ENCODE peak calls at places on chromosomes 13 and 19, in six cellular contexts. F, J, E, B, R and N are unnamed samples. For H3K4me1, the result is how much of the 10 kb centered on the place peaks cover.

GRCh38 chr13:37526710-37527446 is 71.7 kb downstream of the POSTN start:
- DNase-seq in F (no peak), J (no peak), E (peak), B (no peak), R (no peak), N (no peak)

GRCh38 chr19:391199-391557 is 17.8 kb downstream of the C2CD4C start:
- DNase-seq in F (no peak), J (no peak), E (no peak), B (no peak), R (no peak), N (no peak)

GRCh38 chr13:66353664-66354063 is 876.5 kb downstream of the PCDH9 start:
- DNase-seq in F (no peak), J (no peak), E (no peak), B (no peak), R (no peak), N (no peak)

GRCh38 chr19:29532956-29533355 is 7.2 kb downstream of the VSTM2B start:
- DNase-seq in F (no peak), J (no peak), E (no peak), B (peak), R (no peak), N (no peak)

GRCh38 chr19:44515031-44515430 is 14.4 kb downstream of the CEACAM20 start:
- DNase-seq in F (no peak), J (no peak), E (no peak), B (no peak), R (no peak), N (no peak)

GRCh38 chr13:107157272-107157671 is 589.3 kb upstream of the ARGLU1 start:
- DNase-seq in F (peak), J (no peak), E (no peak), B (no peak), R (no peak), N (no peak)

GRCh38 chr13:26784704-26785639 is 24.4 kb upstream of the GPR12 start:
- DNase-seq in F (no peak), J (no peak), E (peak), B (no peak), R (no peak), N (no peak)

GRCh38 chr13:51781246-51782022 is 22.5 kb downstream of the DHRS12 start:
- DNase-seq in F (peak), J (no peak), E (no peak), B (peak), R (no peak), N (no peak)

GRCh38 chr13:70080030-70080429 is 27.6 kb upstream of the ATXN8OS start:
- DNase-seq in F (no peak), J (no peak), E (no peak), B (no peak), R (no peak), N (no peak)

GRCh38 chr13:82947121-82948077 is 934.9 kb downstream of the SLITRK1 start:
- DNase-seq in F (peak), J (no peak), E (no peak), B (no peak), R (no peak), N (no peak)

GRCh38 chr13:104750377-104750776 is 1684.2 kb upstream of the SLC10A2 start:
- DNase-seq in F (no peak), J (no peak), E (no peak), B (no peak), R (no peak), N (no peak)

GRCh38 chr13:106443625-106444024 is 91.8 kb downstream of the EFNB2 start:
- DNase-seq in F (no peak), J (no peak), E (no peak), B (no peak), R (no peak), N (no peak)

GRCh38 chr19:53971608-53972007 is 8.9 kb downstream of the CACNG8 start:
- DNase-seq in F (no peak), J (no peak), E (no peak), B (no peak), R (no peak), N (no peak)

GRCh38 chr19:13053761-13054604 is 48.7 kb downstream of the LYL1 start:
- DNase-seq in F (peak), J (peak), E (peak), B (peak), R (no peak), N (no peak)

GRCh38 chr13:49098771-49099512 is 121.2 kb upstream of the MLNR start:
- DNase-seq in F (no peak), J (no peak), E (no peak), B (no peak), R (no peak), N (no peak)

GRCh38 chr19:13842294-13843103 is 34.4 kb upstream of the NANOS3 start:
- DNase-seq in F (peak), J (peak), E (peak), B (peak), R (no peak), N (no peak)

GRCh38 chr19:3413796-3414327 is 47.5 kb downstream of the NFIC start:
- DNase-seq in F (no peak), J (no peak), E (no peak), B (no peak), R (no peak), N (no peak)

GRCh38 chr13:60627071-60627686 is 230.2 kb downstream of the TDRD3 start:
- DNase-seq in F (peak), J (no peak), E (peak), B (no peak), R (peak), N (no peak)

GRCh38 chr19:57357406-57357805 is 5.9 kb upstream of the TRAPPC2B start:
- DNase-seq in F (no peak), J (no peak), E (no peak), B (no peak), R (no peak), N (no peak)

GRCh38 chr19:36547001-36547732 is 19.1 kb upstream of the ZNF260 start:
- DNase-seq in F (peak), J (no peak), E (no peak), B (no peak), R (no peak), N (no peak)

GRCh38 chr13:46516624-46517318 is 36.2 kb upstream of the LRCH1 start:
- DNase-seq in F (no peak), J (no peak), E (peak), B (no peak), R (no peak), N (no peak)

GRCh38 chr13:92802776-92803175 is 423.8 kb upstream of the GPC6 start:
- DNase-seq in F (no peak), J (no peak), E (no peak), B (no peak), R (no peak), N (no peak)

GRCh38 chr13:66805657-66806056 is 424.5 kb downstream of the PCDH9 start:
- DNase-seq in F (peak), J (no peak), E (peak), B (peak), R (no peak), N (no peak)

GRCh38 chr13:41985788-41986508 is 25.0 kb upstream of the VWA8 start:
- DNase-seq in F (peak), J (no peak), E (no peak), B (no peak), R (no peak), N (no peak)

DNA sequence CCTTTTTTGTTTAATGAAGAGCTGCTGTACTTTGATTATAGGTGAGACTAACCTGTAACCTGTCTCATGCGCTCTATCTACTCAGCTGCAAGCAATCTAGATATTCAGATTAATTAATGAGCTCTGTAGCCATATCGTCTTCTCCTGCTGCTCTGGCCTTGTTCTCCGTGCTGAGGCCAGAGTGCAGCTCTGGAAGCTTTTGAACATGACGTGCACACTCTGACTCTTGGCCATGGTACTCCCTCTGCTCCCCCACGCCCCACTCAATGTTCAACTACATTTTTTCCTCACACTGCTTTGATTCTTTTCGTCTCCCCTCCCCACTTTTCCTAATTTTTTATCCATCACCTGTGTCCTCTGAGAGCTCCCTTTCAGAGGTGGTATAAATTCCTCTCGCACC is 751.8 kb downstream of the FGF9 start:
- DNase-seq in F (no peak), J (no peak), E (no peak), B (no peak), R (no peak), N (no peak)
- H3K4me3 ChIP-seq in F (no peak), J (no peak), E (no peak), B (no peak), R (no peak), N (no peak)

GRCh38 chr19:18517606-18518005 is 4.3 kb downstream of the ELL start:
- DNase-seq in F (no peak), J (no peak), E (no peak), B (no peak), R (no peak), N (no peak)

GRCh38 chr19:18515959-18516358 is 5.9 kb downstream of the ELL start:
- DNase-seq in F (no peak), J (no peak), E (no peak), B (no peak), R (no peak), N (no peak)

GRCh38 chr19:18514800-18515682 is 6.8 kb downstream of the ELL start:
- DNase-seq in F (peak), J (peak), E (peak), B (peak), R (no peak), N (no peak)

GRCh38 chr19:18510216-18510615 is 11.7 kb downstream of the ELL start:
- DNase-seq in F (no peak), J (no peak), E (no peak), B (no peak), R (no peak), N (no peak)

GRCh38 chr19:18513868-18514267 is 8.0 kb downstream of the ELL start:
- DNase-seq in F (no peak), J (peak), E (peak), B (no peak), R (no peak), N (no peak)
- H3K4me1 ChIP-seq in F (under half), J (under half), E (half or more), B (half or more), R (under half), N (half or more)

GRCh38 chr19:18174983-18175382 is 1.4 kb downstream of the IFI30 start:
- DNase-seq in F (no peak), J (no peak), E (no peak), B (no peak), R (no peak), N (no peak)
- TF ChIP-seq POLR2A in F (no peak), J (no peak), E (no peak), B (no peak), R (no peak), N (no peak)

GRCh38 chr13:110265682-110266430 is 41.1 kb downstream of the COL4A1 start:
- DNase-seq in F (no peak), J (no peak), E (no peak), B (no peak), R (no peak), N (no peak)
- H3K4me3 ChIP-seq in F (no peak), J (no peak), E (no peak), B (no peak), R (no peak), N (peak)

GRCh38 chr19:4831351-4832340 is at the start of gene TICAM1:
- DNase-seq in F (peak), J (peak), E (peak), B (peak), R (peak), N (no peak)

GRCh38 chr19:4829001-4829712 is 2.4 kb downstream of the TICAM1 start:
- DNase-seq in F (no peak), J (no peak), E (no peak), B (peak), R (no peak), N (no peak)

GRCh38 chr19:4832776-4833175 is 1.3 kb upstream of the TICAM1 start:
- DNase-seq in F (no peak), J (no peak), E (no peak), B (no peak), R (no peak), N (no peak)

GRCh38 chr19:4830768-4831265 is 695 bp downstream of the TICAM1 start:
- DNase-seq in F (no peak), J (no peak), E (no peak), B (no peak), R (no peak), N (no peak)

DNA sequence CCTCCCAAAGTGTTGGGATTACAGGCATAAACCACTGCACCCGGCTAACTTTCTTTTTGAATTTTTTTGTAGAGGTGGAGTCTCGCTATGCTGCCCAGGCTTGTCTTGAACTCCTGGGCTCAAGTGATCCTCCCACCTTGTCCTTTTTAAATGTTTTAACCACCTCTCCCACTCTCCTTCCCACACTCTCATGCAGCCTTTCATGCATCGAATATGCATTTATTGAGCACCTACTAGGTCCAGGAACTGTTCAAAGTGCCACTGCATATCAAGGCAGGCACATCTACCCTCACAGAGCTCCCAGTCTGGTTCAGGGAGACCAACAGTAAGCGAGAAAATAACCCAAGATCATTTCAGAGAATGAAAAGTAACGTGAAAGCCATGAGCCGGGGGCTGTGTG is 1.2 kb downstream of the TICAM1 start:
- DNase-seq in F (no peak), J (no peak), E (no peak), B (no peak), R (no peak), N (no peak)
- H3K4me1 ChIP-seq in F (under half), J (under half), E (under half), B (under half), R (under half), N (under half)

DNA sequence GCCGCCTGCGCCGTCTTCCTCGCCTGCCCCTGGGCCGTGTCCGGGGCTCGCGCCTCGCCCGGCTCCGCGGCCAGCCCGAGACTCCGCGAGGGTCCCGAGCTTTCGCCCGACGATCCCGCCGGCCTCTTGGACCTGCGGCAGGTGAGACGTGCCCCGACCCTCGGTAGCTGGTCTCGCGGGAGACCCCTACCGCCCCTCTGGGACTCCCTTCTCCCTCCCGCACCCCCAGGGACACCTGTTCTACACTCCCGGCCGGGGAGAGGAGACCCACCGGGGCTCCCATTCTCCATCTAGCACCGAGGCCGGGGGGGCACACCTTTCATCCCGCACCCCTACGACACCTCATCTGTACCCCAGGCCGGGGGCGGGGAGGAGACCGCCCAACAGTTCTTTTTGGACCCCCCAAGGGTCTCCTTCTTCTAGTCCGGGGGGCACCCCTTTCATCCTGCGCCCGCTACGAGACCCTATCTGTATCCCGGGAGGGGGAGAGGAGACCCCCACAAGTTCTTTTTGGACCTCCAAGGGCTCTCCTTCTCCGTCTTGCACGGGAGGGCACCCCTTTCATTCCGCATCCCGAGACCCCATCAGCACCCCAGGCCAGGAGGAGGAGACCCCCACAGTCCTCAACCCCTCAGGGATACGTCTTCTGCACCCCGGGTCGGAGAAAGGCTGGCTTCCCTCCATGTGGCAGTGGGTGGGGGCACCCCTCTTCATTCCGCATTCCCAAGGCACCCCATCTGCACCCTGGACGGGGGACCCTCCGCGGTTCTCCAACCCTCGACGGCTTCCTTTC is 533 bp downstream of the TNFSF9 start:
- DNase-seq in F (no peak), J (no peak), E (no peak), B (no peak), R (no peak), N (no peak)
- TF ChIP-seq POLR2A in F (no peak), J (no peak), E (no peak), B (no peak), R (no peak), N (no peak)

GRCh38 chr13:54016548-54016947 is 987.9 kb downstream of the OLFM4 start:
- DNase-seq in F (no peak), J (no peak), E (no peak), B (no peak), R (no peak), N (no peak)
- H3K4me3 ChIP-seq in F (no peak), J (no peak), E (no peak), B (no peak), R (no peak), N (no peak)

GRCh38 chr19:1469200-1469935 is 9.6 kb downstream of the C19orf25 start:
- DNase-seq in F (no peak), J (no peak), E (no peak), B (no peak), R (no peak), N (no peak)
- H3K4me1 ChIP-seq in F (under half), J (under half), E (half or more), B (half or more), R (under half), N (half or more)

GRCh38 chr13:48072304-48072703 is 22.6 kb downstream of the MED4 start:
- DNase-seq in F (no peak), J (no peak), E (no peak), B (no peak), R (no peak), N (no peak)

GRCh38 chr13:48070942-48071341 is 24.0 kb downstream of the MED4 start:
- DNase-seq in F (no peak), J (no peak), E (no peak), B (no peak), R (no peak), N (no peak)

GRCh38 chr13:48074006-48074405 is 20.9 kb downstream of the MED4 start:
- DNase-seq in F (no peak), J (no peak), E (no peak), B (no peak), R (no peak), N (no peak)

GRCh38 chr13:48069573-48069972 is 25.3 kb downstream of the MED4 start:
- DNase-seq in F (no peak), J (no peak), E (no peak), B (no peak), R (no peak), N (no peak)

GRCh38 chr13:48072787-48073186 is 22.1 kb downstream of the MED4 start:
- DNase-seq in F (no peak), J (no peak), E (no peak), B (no peak), R (no peak), N (no peak)
- TF ChIP-seq POLR2A in F (no peak), J (no peak), E (no peak), B (no peak), R (no peak), N (no peak)

DNA sequence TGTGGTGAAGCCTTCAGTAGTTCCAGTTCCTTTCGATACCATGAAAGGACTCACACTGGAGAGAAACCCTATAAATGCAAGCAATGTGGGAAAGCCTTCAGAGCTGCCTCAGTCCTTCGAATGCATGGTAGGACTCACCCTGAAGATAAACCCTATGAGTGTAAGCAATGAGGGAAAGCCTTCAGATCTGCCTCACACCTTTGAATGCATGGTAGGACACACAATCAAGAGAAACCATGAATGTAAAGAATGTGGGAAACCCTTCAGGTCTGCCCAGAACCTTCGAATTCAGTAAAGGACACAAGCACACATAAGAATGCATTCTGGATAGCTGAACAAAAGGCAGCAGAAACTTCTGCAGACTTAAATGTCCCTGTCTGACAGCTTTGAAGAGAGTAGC is 18.3 kb downstream of the ZNF69 start:
- DNase-seq in F (no peak), J (no peak), E (no peak), B (no peak), R (no peak), N (no peak)
- H3K4me3 ChIP-seq in F (no peak), J (no peak), E (no peak), B (no peak), R (no peak), N (no peak)